ENCODE peak calls at places on chromosomes 11 and 22, in eight cellular contexts. I, T, H, K, M, S, R and W are unnamed samples.

GRCh38 chr11:125371451-125371935 is 124.6 kb downstream of the FEZ1 start:
- DNase-seq in R (no peak), M (no peak), I (no peak), T (no peak), S (no peak), H (no peak), K (no peak), W (no peak)

GRCh38 chr11:84794663-84795443 is 832.3 kb downstream of the DLG2 start:
- DNase-seq in T (no peak), R (no peak), S (no peak), I (no peak), M (no peak), H (no peak), K (no peak), W (no peak)

GRCh38 chr11:19727246-19727645 is 14.6 kb downstream of the NAV2 start:
- DNase-seq in I (no peak), T (no peak), M (no peak), H (no peak), K (no peak), S (peak; percentile 90), R (no peak), W (peak; percentile 65)

GRCh38 chr11:102204174-102204573 is 93.9 kb downstream of the YAP1 start:
- DNase-seq in S (no peak), K (no peak), R (peak; percentile 51), T (no peak), H (no peak), I (no peak), M (no peak), W (no peak)

GRCh38 chr11:7572001-7572712 is 58.4 kb downstream of the PPFIBP2 start:
- DNase-seq in I (no peak), M (no peak), H (no peak), S (no peak), T (no peak), K (no peak), R (no peak), W (peak; percentile 40)

GRCh38 chr22:29083576-29084566 is 11.0 kb downstream of the KREMEN1 start:
- DNase-seq in K (no peak), T (no peak), R (no peak), S (peak; percentile 40), M (no peak), H (no peak), I (no peak), W (peak; percentile 46)

GRCh38 chr11:12110714-12111481 is 508 bp downstream of the MICAL2 start:
- DNase-seq in T (no peak), K (no peak), M (peak; percentile 58), H (peak; percentile 44), I (peak; percentile 35), S (no peak), R (peak; percentile 37), W (peak; percentile 30)

GRCh38 chr11:132099692-132100091 is 729.3 kb downstream of the NTM start:
- DNase-seq in T (no peak), H (no peak), M (no peak), S (peak; percentile 4), I (no peak), K (no peak), R (no peak), W (peak; percentile 20)

GRCh38 chr22:19761022-19761499 is 483 bp downstream of the TBX1 start:
- DNase-seq in H (no peak), S (no peak), T (no peak), R (no peak), K (no peak), M (no peak), I (no peak), W (peak; percentile 33)

GRCh38 chr11:74678591-74679512 is 52.4 kb downstream of the CHRDL2 start:
- DNase-seq in S (peak; percentile 65), T (peak; percentile 9), M (no peak), R (no peak), H (no peak), K (peak; percentile 81), I (peak; percentile 4), W (no peak)

GRCh38 chr11:2269601-2270321 is 627 bp downstream of the ASCL2 start:
- DNase-seq in I (peak; percentile 60), T (peak; percentile 25), K (peak; percentile 50), M (peak; percentile 72), R (peak; percentile 50), H (peak; percentile 66), S (peak; percentile 77), W (no peak)

GRCh38 chr11:25068451-25068850 is 571.6 kb downstream of the LUZP2 start:
- DNase-seq in R (peak; percentile 63), M (no peak), K (no peak), I (no peak), H (no peak), T (no peak), S (no peak), W (no peak)

GRCh38 chr11:126969865-126970479 is 30.6 kb downstream of the KIRREL3 start:
- DNase-seq in S (peak; percentile 40), M (no peak), H (no peak), I (no peak), T (no peak), K (no peak), R (peak; percentile 66), W (no peak)

GRCh38 chr11:57647368-57647767 is 2.3 kb downstream of the YPEL4 start:
- DNase-seq in I (no peak), S (peak; percentile 27), H (no peak), R (no peak), M (no peak), T (peak; percentile 56), K (no peak), W (no peak)

GRCh38 chr11:57647960-57648776 is 1.5 kb downstream of the YPEL4 start:
- DNase-seq in H (no peak), K (no peak), S (peak; percentile 31), T (peak; percentile 37), R (no peak), M (no peak), I (no peak), W (peak; percentile 69)

GRCh38 chr11:57645716-57646085 is 4.0 kb downstream of the YPEL4 start:
- DNase-seq in R (no peak), T (peak; percentile 54), I (no peak), M (no peak), S (no peak), H (no peak), K (no peak), W (no peak)

GRCh38 chr11:57646221-57646620 is 3.5 kb downstream of the YPEL4 start:
- DNase-seq in R (no peak), K (no peak), T (peak; percentile 37), S (peak; percentile 11), H (no peak), M (no peak), I (no peak), W (no peak)

DNA sequence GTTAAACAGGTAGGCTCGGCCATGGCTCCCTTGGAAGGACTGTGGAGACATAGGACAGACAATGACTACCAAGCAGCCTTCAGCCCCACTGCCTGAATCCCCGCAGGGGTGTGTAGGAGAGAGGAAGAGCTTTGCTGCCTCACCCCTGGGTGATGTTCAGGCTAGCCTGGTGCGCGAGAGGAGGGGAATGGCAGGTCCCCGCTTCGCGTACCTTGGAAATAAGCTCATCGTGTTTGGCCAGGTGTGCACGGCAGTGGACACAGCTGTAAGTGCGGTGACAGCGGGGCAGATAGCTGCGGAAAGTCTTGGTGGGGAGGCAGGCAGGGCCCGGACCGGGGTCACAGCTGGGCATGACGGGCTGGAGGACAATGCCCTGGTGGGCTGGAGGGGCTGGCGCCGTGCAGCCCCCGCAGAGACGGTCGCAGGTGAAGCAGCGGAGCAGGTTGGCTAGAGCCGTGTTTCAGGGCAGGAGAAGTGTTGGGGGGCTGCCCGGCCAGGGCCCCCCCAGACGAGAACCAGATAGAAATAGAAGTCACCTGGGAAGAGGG is 2.9 kb downstream of the YPEL4 start:
- DNase-seq in H (no peak), I (no peak), T (peak; percentile 45), K (no peak), S (peak; percentile 15), M (no peak), R (no peak), W (no peak)
- H3K4me1 ChIP-seq in H (peaks cover 57% of the 10 kb centered on the region), I (peaks cover 26% of the 10 kb centered on the region), T (peaks cover 26% of the 10 kb centered on the region), K (peaks cover 59% of the 10 kb centered on the region), S (peaks cover 66% of the 10 kb centered on the region), M (no peaks in the 10 kb centered on the region), R (peaks cover 39% of the 10 kb centered on the region), W (peaks cover 39% of the 10 kb centered on the region)

DNA sequence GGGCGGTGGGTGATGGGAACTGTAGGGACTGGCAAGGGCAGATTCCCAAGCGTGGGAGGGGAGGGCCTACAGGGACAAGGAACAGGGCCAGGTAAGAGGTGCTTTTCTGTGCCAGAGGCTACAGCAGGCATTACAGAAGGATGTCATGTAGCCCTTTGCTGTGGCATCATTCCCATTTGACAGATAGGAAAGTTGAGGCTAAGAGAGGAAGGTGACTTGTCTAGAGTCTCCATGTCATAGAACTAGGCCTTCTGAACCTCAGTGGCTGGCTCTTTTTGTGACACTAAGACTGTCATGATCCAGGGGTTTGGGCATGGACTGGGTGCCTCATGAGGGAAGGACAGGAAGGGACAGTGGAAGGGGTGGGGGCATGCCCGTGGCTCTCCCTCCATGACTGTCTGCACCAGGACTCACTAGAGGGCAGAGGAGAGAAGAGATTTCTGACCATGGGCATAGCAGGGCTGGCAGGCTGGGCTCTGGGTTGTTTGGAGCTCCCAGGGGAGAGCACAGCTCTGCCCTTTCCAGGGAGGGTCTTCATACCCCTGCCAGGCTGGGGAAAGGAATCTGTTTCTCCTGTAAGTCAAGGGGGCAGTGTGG is 3.2 kb downstream of the MMP11 start:
- DNase-seq in M (no peak), I (no peak), R (no peak), H (no peak), T (no peak), S (no peak), K (no peak), W (no peak)
- H3K27me3 ChIP-seq in M (no peaks in the 10 kb centered on the region), I (no peaks in the 10 kb centered on the region), R (no peaks in the 10 kb centered on the region), H (no peaks in the 10 kb centered on the region), T (no peaks in the 10 kb centered on the region), S (no peaks in the 10 kb centered on the region), K (no peaks in the 10 kb centered on the region), W (no peaks in the 10 kb centered on the region)

DNA sequence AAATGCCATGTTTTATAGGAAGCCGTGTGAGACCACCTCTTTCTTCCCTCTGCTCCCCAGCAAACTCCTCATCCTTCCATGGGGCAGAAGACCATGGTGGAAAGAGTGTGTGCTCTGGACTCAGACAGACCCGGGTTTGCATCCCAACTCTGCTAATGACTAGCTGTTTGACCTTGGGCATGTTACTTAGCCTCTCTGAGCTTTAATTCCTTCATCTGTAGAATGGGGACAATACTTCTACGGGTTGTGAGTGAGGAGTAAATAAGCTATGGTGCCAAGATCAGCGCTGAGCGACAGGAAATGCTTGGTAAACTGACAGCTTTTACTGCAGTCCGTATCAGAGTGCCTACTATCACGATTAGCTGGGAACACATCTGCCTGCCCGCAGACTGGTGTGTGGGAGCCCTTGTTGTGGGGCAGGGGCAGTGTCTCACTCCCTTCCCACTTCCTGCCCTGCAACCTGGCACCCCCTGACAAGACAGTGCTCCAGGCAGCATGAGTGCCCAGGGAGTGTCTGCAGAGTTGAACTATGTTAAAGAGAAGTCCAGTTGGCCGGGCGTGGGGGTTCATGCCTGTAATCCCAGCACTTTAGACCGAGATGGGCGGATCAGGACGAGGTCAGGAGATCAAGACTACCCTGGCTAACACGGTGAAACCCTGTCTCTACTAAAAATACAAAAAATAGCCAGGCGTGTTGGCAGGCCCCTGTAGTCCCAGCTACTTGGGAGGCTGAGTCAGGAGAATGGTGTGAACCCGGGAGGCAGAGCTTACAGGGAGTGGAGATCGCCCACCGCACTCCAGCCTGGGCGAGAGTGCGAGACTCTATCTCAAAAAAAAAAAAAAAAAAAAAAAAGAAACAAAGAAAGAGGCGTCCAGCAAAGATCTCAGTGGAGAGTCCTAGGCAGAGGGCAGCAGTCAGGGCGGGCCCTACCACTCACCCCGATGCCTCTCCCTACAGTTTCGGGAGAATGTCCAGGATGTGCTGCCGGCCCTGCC is 2.2 kb downstream of the SEC14L2 start:
- DNase-seq in M (no peak), S (no peak), K (no peak), R (peak; percentile 52), T (no peak), H (no peak), I (no peak), W (no peak)
- H3K4me3 ChIP-seq in M (no peak overlapping the region), S (no peak overlapping the region), K (no peak overlapping the region), R (peak overlapping the region; percentile 94), T (no peak overlapping the region), H (no peak overlapping the region), I (no peak overlapping the region), W (no peak overlapping the region)

GRCh38 chr11:58626915-58627483 is 4.5 kb downstream of the CNTF start:
- DNase-seq in K (no peak), H (no peak), S (peak; percentile 42), R (no peak), T (no peak), I (no peak), M (no peak), W (no peak)
- H3K4me1 ChIP-seq in K (peaks cover 17% of the 10 kb centered on the region), H (peaks cover 9% of the 10 kb centered on the region), S (no peaks in the 10 kb centered on the region), R (peaks cover 39% of the 10 kb centered on the region), T (peaks cover 2% of the 10 kb centered on the region), I (peaks cover 28% of the 10 kb centered on the region), M (no peaks in the 10 kb centered on the region), W (no peaks in the 10 kb centered on the region)